ENCODE peak calls at places on chromosome 6, in ten cellular contexts. B is Calu3, I is cardiac fibroblast, X is fibroblast of pulmonary artery, A is foreskin fibroblast, Q is left ventricle myocardium inferior, D is B cell, P is MM.1S, R is heart right ventricle, J is glutamatergic neuron. W is an unnamed sample.

GRCh38 chr6:127582777-127583462 is 5.9 kb downstream of the C6orf58 start:
- DNase-seq in B (no peak), I (peak), X (peak), A (peak), Q (no peak), D (no peak), P (no peak), R (no peak), J (no peak), W (no peak)

GRCh38 chr6:11203306-11204009 is 29.0 kb downstream of the NEDD9 start:
- DNase-seq in B (no peak), I (no peak), X (no peak), A (no peak), Q (no peak), D (no peak), P (no peak), R (no peak), J (no peak), W (no peak)

GRCh38 chr6:81340946-81341345 is 411.5 kb downstream of the TENT5A start:
- DNase-seq in B (no peak), I (no peak), X (no peak), A (no peak), Q (no peak), D (no peak), P (no peak), R (no peak), J (no peak), W (no peak)

GRCh38 chr6:159973951-159974350 is 5.1 kb downstream of the IGF2R start:
- DNase-seq in B (no peak), I (peak), X (peak), A (peak), Q (no peak), D (no peak), P (peak), R (no peak), J (no peak), W (peak)

GRCh38 chr6:138800377-138801150 is 4.7 kb downstream of the ECT2L start:
- DNase-seq in B (no peak), I (no peak), X (no peak), A (no peak), Q (no peak), D (no peak), P (no peak), R (no peak), J (no peak), W (no peak)

GRCh38 chr6:18260448-18261106 is 3.8 kb downstream of the DEK start:
- DNase-seq in B (peak), I (peak), X (peak), A (peak), Q (no peak), D (peak), P (peak), R (no peak), J (peak), W (peak)

GRCh38 chr6:44339763-44340625 is 2.5 kb upstream of the SPATS1 start:
- DNase-seq in B (no peak), I (no peak), X (peak), A (peak), Q (no peak), D (no peak), P (no peak), R (no peak), J (no peak), W (no peak)

GRCh38 chr6:124793406-124793805 is 168.8 kb upstream of the RNF217 start:
- DNase-seq in B (no peak), I (no peak), X (peak), A (no peak), Q (no peak), D (no peak), P (no peak), R (no peak), J (no peak), W (no peak)

GRCh38 chr6:9848094-9848493 is 566.8 kb downstream of the TFAP2A start:
- DNase-seq in B (no peak), I (no peak), X (no peak), A (no peak), Q (no peak), D (no peak), P (no peak), R (no peak), J (no peak), W (no peak)

GRCh38 chr6:89580997-89581666 is 57.4 kb downstream of the LYRM2 start:
- DNase-seq in B (no peak), I (no peak), X (no peak), A (no peak), Q (no peak), D (no peak), P (no peak), R (no peak), J (no peak), W (no peak)

GRCh38 chr6:170117111-170117972 is 173.5 kb downstream of the DLL1 start:
- DNase-seq in B (no peak), I (no peak), X (no peak), A (no peak), Q (peak), D (no peak), P (no peak), R (no peak), J (no peak), W (no peak)

GRCh38 chr6:133551847-133552331 is 310.7 kb downstream of the EYA4 start:
- DNase-seq in B (peak), I (peak), X (peak), A (peak), Q (peak), D (no peak), P (no peak), R (no peak), J (no peak), W (no peak)

GRCh38 chr6:168475188-168476013 is 34.4 kb downstream of the SMOC2 start:
- DNase-seq in B (no peak), I (no peak), X (no peak), A (no peak), Q (no peak), D (no peak), P (no peak), R (no peak), J (no peak), W (no peak)

GRCh38 chr6:14396826-14397517 is 279.4 kb downstream of the CD83 start:
- DNase-seq in B (no peak), I (peak), X (no peak), A (peak), Q (no peak), D (no peak), P (no peak), R (no peak), J (no peak), W (peak)
- TF ChIP-seq CTCF in B (no peak), I (peak), X (peak), A (no peak), Q (no peak), D (peak), P (no peak), R (no peak), J (peak), W (peak)

GRCh38 chr6:41371461-41371991 is 36.1 kb downstream of the NCR2 start:
- DNase-seq in B (peak), I (peak), X (peak), A (peak), Q (peak), D (no peak), P (no peak), R (peak), J (peak), W (no peak)
- TF ChIP-seq CTCF in B (no peak), I (peak), X (peak), A (peak), Q (peak), D (no peak), P (no peak), R (peak), J (no peak), W (no peak)

DNA sequence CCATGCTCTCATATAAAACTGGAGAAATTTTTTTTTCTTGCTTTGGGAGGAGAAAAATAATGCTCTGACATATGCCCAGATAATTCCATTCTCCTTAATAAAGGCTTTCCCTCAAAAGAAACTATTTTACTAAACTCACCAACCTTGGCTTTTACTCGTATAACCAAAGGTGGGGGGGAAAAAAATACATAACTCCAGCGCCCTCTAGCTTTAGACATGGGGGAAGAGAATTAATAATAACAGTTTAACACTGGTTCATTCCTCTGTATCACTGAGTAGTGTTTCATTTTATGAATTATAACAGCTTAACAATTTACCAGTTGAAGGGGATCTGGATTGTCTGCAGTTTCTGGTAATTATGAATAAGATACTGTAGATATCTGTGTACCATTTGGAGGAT is 1226.1 kb downstream of the GRIK2 start:
- DNase-seq in B (no peak), I (peak), X (peak), A (no peak), Q (no peak), D (no peak), P (peak), R (no peak), J (no peak), W (no peak)
- TF ChIP-seq CTCF in B (peak), I (no peak), X (peak), A (peak), Q (peak), D (no peak), P (peak), R (peak), J (peak), W (peak)

DNA sequence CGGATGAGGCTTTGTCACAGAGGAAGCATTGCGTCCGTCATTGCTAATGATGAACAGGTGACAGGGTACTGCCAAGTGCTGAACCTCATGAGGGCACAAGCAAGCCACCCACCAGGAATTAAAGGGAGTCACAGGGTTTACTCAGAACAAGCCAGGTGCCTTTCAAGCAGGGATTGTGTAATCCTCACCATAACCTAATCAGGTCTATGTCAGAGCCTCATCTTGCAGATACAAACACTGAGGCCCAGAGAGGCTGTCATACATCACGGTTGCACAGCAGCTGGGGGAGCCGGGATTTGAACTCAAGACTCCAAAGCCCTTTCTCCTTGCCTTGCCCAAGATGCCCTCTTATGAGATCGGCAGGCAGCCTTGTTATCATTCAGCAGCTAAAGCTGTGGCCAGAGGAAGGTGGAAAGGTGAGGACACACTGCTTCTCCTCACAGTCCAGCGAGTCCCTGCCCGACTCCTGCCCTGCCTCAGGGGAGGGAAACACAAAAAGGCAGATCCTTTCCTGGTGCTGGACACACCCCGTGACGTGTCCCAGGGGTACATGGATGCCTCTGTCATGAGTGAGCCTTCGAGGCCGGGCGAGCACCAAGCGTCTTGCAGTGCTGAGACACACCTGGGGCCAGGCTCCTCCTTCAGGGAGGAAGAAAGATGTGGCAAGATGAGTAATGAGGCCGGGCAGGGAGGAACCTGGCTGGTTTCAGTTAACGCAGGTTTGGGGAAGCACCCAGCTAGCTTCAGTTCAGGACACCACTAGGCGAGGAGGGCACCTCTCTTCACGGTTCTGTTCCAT is 214.9 kb downstream of the LY86 start:
- DNase-seq in B (peak), I (no peak), X (no peak), A (no peak), Q (no peak), D (peak), P (peak), R (no peak), J (no peak), W (peak)
- TF ChIP-seq CTCF in B (no peak), I (no peak), X (no peak), A (no peak), Q (no peak), D (no peak), P (no peak), R (no peak), J (no peak), W (no peak)

GRCh38 chr6:27775796-27776184 is 136.4 kb downstream of the OR2B2 start:
- DNase-seq in B (no peak), I (no peak), X (no peak), A (no peak), Q (no peak), D (no peak), P (no peak), R (no peak), J (no peak), W (no peak)

GRCh38 chr6:27771240-27771639 is 141.0 kb downstream of the OR2B2 start:
- DNase-seq in B (no peak), I (no peak), X (no peak), A (no peak), Q (no peak), D (no peak), P (no peak), R (no peak), J (no peak), W (no peak)

GRCh38 chr6:27770724-27771123 is 141.5 kb downstream of the OR2B2 start:
- DNase-seq in B (no peak), I (no peak), X (no peak), A (no peak), Q (no peak), D (no peak), P (no peak), R (no peak), J (no peak), W (no peak)

GRCh38 chr6:27768556-27768955 is 143.6 kb downstream of the OR2B2 start:
- DNase-seq in B (no peak), I (no peak), X (no peak), A (no peak), Q (no peak), D (no peak), P (no peak), R (no peak), J (no peak), W (no peak)

DNA sequence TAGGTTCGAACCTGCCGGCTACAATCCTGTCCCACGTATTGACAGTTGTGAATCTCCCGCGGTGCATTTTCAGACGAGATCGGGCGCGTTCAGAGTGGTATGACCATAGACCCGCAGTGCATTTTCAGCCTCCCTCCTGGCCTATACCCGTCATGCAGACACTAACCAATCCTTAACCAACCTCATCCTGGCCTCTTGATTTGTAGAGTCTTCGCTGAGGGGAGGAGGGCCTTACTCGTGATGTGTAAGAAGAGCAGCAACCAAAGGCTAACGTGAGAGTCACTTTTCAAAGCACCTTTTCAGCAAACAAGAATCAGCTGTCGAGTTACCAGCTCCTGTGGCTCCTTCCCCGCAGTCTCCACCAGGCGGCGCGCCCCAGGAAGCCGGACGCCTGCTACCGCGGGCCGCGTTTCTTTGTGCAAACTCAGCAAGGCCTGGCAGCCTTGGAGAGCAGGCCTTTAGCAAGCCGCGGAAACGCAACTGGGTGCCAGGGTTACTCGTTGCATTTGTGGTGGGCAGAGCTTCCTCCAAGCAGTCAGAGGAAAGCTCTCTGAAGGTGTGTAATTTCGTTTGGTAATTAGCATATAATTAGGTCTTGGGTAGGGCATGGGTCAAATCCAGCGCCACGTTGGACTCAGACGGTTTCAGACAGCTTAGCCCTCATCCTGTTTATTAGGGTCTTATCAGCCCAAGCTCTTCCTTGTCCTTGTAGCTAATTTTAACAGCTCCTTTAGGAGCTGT is 139.8 kb downstream of the OR2B2 start:
- DNase-seq in B (peak), I (peak), X (peak), A (peak), Q (peak), D (peak), P (peak), R (peak), J (peak), W (peak)
- TF ChIP-seq CTCF in B (peak), I (peak), X (peak), A (peak), Q (peak), D (peak), P (peak), R (peak), J (peak), W (peak)

DNA sequence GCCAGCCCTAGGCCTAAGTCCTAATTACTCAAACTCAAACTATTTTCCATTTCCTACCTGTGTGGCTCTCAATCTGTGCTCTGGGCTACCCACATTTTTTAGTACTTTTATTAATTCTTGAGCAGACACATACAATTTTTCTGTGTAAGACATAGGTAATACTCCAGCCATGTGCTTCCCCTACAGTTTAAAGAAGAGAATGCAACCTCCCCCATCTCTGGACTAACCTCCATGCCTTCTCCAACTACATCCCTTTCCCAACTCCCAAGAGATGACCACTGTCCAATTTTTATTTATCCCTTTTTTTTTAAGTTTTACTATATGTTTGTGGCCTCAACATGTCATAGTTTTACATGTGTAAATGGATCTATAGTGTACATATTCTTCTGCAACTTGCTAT is 5.8 kb downstream of the HMGN4 start:
- DNase-seq in B (no peak), I (peak), X (peak), A (no peak), Q (no peak), D (no peak), P (no peak), R (no peak), J (no peak), W (peak)
- TF ChIP-seq CTCF in B (peak), I (peak), X (peak), A (peak), Q (peak), D (peak), P (peak), R (peak), J (peak), W (peak)

DNA sequence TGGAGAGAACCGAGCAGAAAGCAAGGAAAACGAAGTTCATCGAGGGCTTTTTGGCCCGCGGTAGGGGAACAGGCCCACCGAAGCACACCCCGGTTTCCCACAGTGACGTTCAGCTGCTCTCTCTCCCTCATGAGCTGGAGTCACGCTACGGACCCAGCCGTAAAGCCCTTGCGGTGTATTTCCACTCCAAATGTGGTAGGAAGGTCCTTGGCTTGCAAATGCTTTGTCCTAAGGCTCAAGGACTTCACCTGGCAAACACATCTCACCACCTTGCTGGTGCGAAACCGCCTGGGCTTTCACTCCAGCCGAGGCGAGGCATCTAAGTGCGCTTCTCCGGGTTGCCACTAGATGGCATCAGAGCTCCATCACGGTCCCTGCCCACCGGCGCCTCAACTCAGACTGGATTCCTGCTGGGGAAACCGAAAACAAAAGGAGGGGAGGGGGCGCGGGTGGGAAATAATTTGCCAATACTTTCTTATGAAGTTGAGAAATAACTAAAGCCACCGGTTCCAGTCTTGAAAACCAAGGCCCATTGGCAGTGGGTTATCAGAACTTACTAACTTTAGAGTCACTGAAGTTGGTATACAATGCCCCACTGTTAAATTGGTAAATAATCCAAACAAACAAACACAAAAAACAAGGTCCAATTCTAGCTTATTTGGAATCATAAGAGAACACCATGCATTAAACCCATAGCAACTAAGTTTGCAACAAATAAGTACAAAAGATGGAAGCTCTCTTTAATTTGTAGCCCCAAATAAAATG is 13.4 kb upstream of the FOXC1 start:
- DNase-seq in B (peak), I (peak), X (peak), A (no peak), Q (peak), D (peak), P (peak), R (peak), J (peak), W (peak)
- TF ChIP-seq CTCF in B (peak), I (peak), X (peak), A (peak), Q (peak), D (peak), P (peak), R (peak), J (peak), W (peak)